ENCODE peak calls at places on chromosomes 5 and 9, in four cellular contexts. Y is Caki2; Z is lung microvascular endothelial cell; H is activated CD4-positive, alpha-beta T cell treated with anti-CD3 and anti-CD28 coated beads for 24 hours. U is an unnamed sample.

GRCh38 chr5:122180863-122181519 is 51.6 kb downstream of the ZNF474 start:
- DNase-seq in Z (peak), H (no peak), Y (no peak), U (peak)

GRCh38 chr5:175710361-175710760 is 52.5 kb downstream of the HRH2 start:
- DNase-seq in Z (no peak), Y (no peak), H (no peak), U (no peak)

GRCh38 chr9:134355561-134356278 is 29.5 kb downstream of the RXRA start:
- DNase-seq in Y (no peak), H (no peak), Z (no peak), U (no peak)

GRCh38 chr5:81768960-81769452 is 18.1 kb upstream of the SSBP2 start:
- DNase-seq in Y (peak), H (no peak), Z (peak), U (peak)

GRCh38 chr9:106745457-106745856 is 117.5 kb upstream of the ZNF462 start:
- DNase-seq in Z (no peak), Y (no peak), H (no peak), U (no peak)

GRCh38 chr9:12853021-12853420 is 78.2 kb downstream of the LURAP1L start:
- DNase-seq in Z (no peak), Y (peak), H (no peak), U (no peak)

GRCh38 chr9:134502261-134503211 is 139.1 kb upstream of the COL5A1 start:
- DNase-seq in Y (peak), Z (peak), H (no peak), U (peak)

GRCh38 chr5:128695791-128696520 is 157.9 kb upstream of the FBN2 start:
- DNase-seq in Y (no peak), H (no peak), Z (no peak), U (no peak)

GRCh38 chr5:55222061-55222818 is 4.9 kb downstream of the MCIDAS start:
- DNase-seq in Z (no peak), H (no peak), Y (no peak), U (no peak)

GRCh38 chr9:93955356-93956182 is 414 bp upstream of the BARX1 start:
- DNase-seq in H (no peak), Z (no peak), Y (peak), U (no peak)

U was measured in GM04504.